ENCODE peak calls at places on chromosomes 12 and 14, in seven cellular contexts. One of them, this sample, is unnamed. For H3K9me3, the result is how much of the 10 kb centered on the place peaks cover.

GRCh38 chr12:127881371-127882140 is 385.4 kb upstream of the TMEM132C start:
- DNase-seq in heart left ventricle: no peak
- DNase-seq in AG04450: no peak
- DNase-seq in lower lobe of right lung: no peak
- DNase-seq in tibial artery: no peak
- DNase-seq in heart right ventricle: no peak
- DNase-seq in naive thymus-derived CD4-positive, alpha-beta T cell: no peak
- DNase-seq in this sample: no peak

GRCh38 chr14:100031506-100032281 is 33.5 kb upstream of the EVL start:
- DNase-seq in heart left ventricle: peak
- DNase-seq in AG04450: peak
- DNase-seq in lower lobe of right lung: no peak
- DNase-seq in tibial artery: peak
- DNase-seq in heart right ventricle: no peak
- DNase-seq in naive thymus-derived CD4-positive, alpha-beta T cell: no peak
- DNase-seq in this sample: no peak

GRCh38 chr12:53221203-53222076 is 10.6 kb downstream of the RARG start:
- DNase-seq in heart left ventricle: peak
- DNase-seq in AG04450: no peak
- DNase-seq in lower lobe of right lung: peak
- DNase-seq in tibial artery: peak
- DNase-seq in heart right ventricle: peak
- DNase-seq in naive thymus-derived CD4-positive, alpha-beta T cell: no peak
- DNase-seq in this sample: peak

GRCh38 chr14:25537846-25538455 is 488.0 kb upstream of the STXBP6 start:
- DNase-seq in heart left ventricle: no peak
- DNase-seq in AG04450: no peak
- DNase-seq in lower lobe of right lung: no peak
- DNase-seq in tibial artery: no peak
- DNase-seq in heart right ventricle: no peak
- DNase-seq in naive thymus-derived CD4-positive, alpha-beta T cell: no peak
- DNase-seq in this sample: peak

GRCh38 chr12:52975820-52976573 is 27.1 kb downstream of the KRT18 start:
- DNase-seq in heart left ventricle: no peak
- DNase-seq in AG04450: no peak
- DNase-seq in lower lobe of right lung: peak
- DNase-seq in tibial artery: no peak
- DNase-seq in heart right ventricle: no peak
- DNase-seq in naive thymus-derived CD4-positive, alpha-beta T cell: no peak
- DNase-seq in this sample: peak

GRCh38 chr12:82174936-82175335 is 183.3 kb downstream of the CCDC59 start:
- DNase-seq in heart left ventricle: no peak
- DNase-seq in AG04450: no peak
- DNase-seq in lower lobe of right lung: no peak
- DNase-seq in tibial artery: no peak
- DNase-seq in heart right ventricle: no peak
- DNase-seq in naive thymus-derived CD4-positive, alpha-beta T cell: no peak
- DNase-seq in this sample: no peak

GRCh38 chr14:99535448-99535847 is 54.2 kb downstream of the CCNK start:
- DNase-seq in heart left ventricle: no peak
- DNase-seq in AG04450: no peak
- DNase-seq in lower lobe of right lung: no peak
- DNase-seq in tibial artery: no peak
- DNase-seq in heart right ventricle: no peak
- DNase-seq in naive thymus-derived CD4-positive, alpha-beta T cell: no peak
- DNase-seq in this sample: no peak

GRCh38 chr12:110826592-110827200 is 20.1 kb upstream of the CCDC63 start:
- DNase-seq in heart left ventricle: peak
- DNase-seq in AG04450: peak
- DNase-seq in lower lobe of right lung: peak
- DNase-seq in tibial artery: peak
- DNase-seq in heart right ventricle: peak
- DNase-seq in naive thymus-derived CD4-positive, alpha-beta T cell: peak
- DNase-seq in this sample: peak

GRCh38 chr14:69972755-69973154 is 93.5 kb downstream of the SMOC1 start:
- DNase-seq in heart left ventricle: no peak
- DNase-seq in AG04450: no peak
- DNase-seq in lower lobe of right lung: no peak
- DNase-seq in tibial artery: no peak
- DNase-seq in heart right ventricle: no peak
- DNase-seq in naive thymus-derived CD4-positive, alpha-beta T cell: no peak
- DNase-seq in this sample: no peak

GRCh38 chr12:72499244-72499643 is 227.1 kb downstream of the TRHDE start:
- DNase-seq in heart left ventricle: no peak
- DNase-seq in AG04450: no peak
- DNase-seq in lower lobe of right lung: no peak
- DNase-seq in tibial artery: no peak
- DNase-seq in heart right ventricle: no peak
- DNase-seq in naive thymus-derived CD4-positive, alpha-beta T cell: no peak
- DNase-seq in this sample: no peak

GRCh38 chr14:81450100-81450531 is 50.0 kb upstream of the STON2 start:
- DNase-seq in heart left ventricle: peak
- DNase-seq in AG04450: no peak
- DNase-seq in lower lobe of right lung: no peak
- DNase-seq in tibial artery: no peak
- DNase-seq in heart right ventricle: peak
- DNase-seq in naive thymus-derived CD4-positive, alpha-beta T cell: no peak
- DNase-seq in this sample: no peak

GRCh38 chr14:54362089-54362504 is 34.7 kb upstream of the CDKN3 start:
- DNase-seq in heart left ventricle: no peak
- DNase-seq in AG04450: no peak
- DNase-seq in lower lobe of right lung: no peak
- DNase-seq in tibial artery: no peak
- DNase-seq in heart right ventricle: no peak
- DNase-seq in naive thymus-derived CD4-positive, alpha-beta T cell: no peak
- DNase-seq in this sample: no peak

GRCh38 chr14:52333823-52334657 is 19.9 kb downstream of the PTGER2 start:
- DNase-seq in heart left ventricle: no peak
- DNase-seq in AG04450: no peak
- DNase-seq in lower lobe of right lung: no peak
- DNase-seq in tibial artery: no peak
- DNase-seq in heart right ventricle: no peak
- DNase-seq in naive thymus-derived CD4-positive, alpha-beta T cell: no peak
- DNase-seq in this sample: no peak

GRCh38 chr14:43169722-43170121 is 1337.4 kb downstream of the FSCB start:
- DNase-seq in heart left ventricle: no peak
- DNase-seq in AG04450: no peak
- DNase-seq in lower lobe of right lung: no peak
- DNase-seq in tibial artery: no peak
- DNase-seq in heart right ventricle: no peak
- DNase-seq in naive thymus-derived CD4-positive, alpha-beta T cell: no peak
- DNase-seq in this sample: no peak

GRCh38 chr14:106642090-106642489 is 1115.7 kb downstream of the TMEM121 start:
- DNase-seq in heart left ventricle: no peak
- DNase-seq in AG04450: no peak
- DNase-seq in lower lobe of right lung: no peak
- DNase-seq in tibial artery: no peak
- DNase-seq in heart right ventricle: no peak
- DNase-seq in naive thymus-derived CD4-positive, alpha-beta T cell: no peak
- DNase-seq in this sample: no peak

GRCh38 chr12:64457036-64457435 is 5.1 kb downstream of the TBK1 start:
- DNase-seq in heart left ventricle: no peak
- DNase-seq in AG04450: no peak
- DNase-seq in lower lobe of right lung: no peak
- DNase-seq in tibial artery: no peak
- DNase-seq in heart right ventricle: no peak
- DNase-seq in naive thymus-derived CD4-positive, alpha-beta T cell: no peak
- DNase-seq in this sample: no peak

GRCh38 chr12:42944516-42944915 is 355.0 kb upstream of the PRICKLE1 start:
- DNase-seq in heart left ventricle: no peak
- DNase-seq in AG04450: no peak
- DNase-seq in lower lobe of right lung: no peak
- DNase-seq in tibial artery: no peak
- DNase-seq in heart right ventricle: no peak
- DNase-seq in naive thymus-derived CD4-positive, alpha-beta T cell: no peak
- DNase-seq in this sample: no peak

GRCh38 chr12:42946776-42947435 is 357.4 kb upstream of the PRICKLE1 start:
- DNase-seq in heart left ventricle: no peak
- DNase-seq in AG04450: no peak
- DNase-seq in lower lobe of right lung: no peak
- DNase-seq in tibial artery: no peak
- DNase-seq in heart right ventricle: no peak
- DNase-seq in naive thymus-derived CD4-positive, alpha-beta T cell: no peak
- DNase-seq in this sample: no peak

DNA sequence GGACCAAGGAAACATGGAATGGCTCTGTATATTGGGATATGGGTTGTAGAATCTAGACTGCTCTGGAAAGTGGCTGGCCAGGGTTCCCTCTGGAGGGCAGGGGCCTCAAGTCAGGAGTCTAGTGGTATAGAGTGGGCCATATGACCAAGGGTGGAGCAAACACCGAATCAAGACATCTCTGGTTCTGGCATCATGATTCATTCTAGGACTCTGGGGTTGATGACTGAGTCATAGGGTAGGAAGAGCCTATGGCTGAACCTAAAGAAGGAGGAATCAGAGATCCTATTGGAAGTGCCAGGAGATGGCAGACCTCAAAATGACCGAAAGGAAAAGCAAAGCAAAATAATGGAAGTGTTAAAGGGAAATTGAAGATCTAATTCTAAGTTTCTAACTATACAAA is 356.4 kb upstream of the PRICKLE1 start:
- DNase-seq in heart left ventricle: no peak
- DNase-seq in AG04450: no peak
- DNase-seq in lower lobe of right lung: no peak
- DNase-seq in tibial artery: no peak
- DNase-seq in heart right ventricle: no peak
- DNase-seq in naive thymus-derived CD4-positive, alpha-beta T cell: no peak
- DNase-seq in this sample: no peak
- H3K9me3 ChIP-seq in heart left ventricle: under half
- H3K9me3 ChIP-seq in AG04450: under half
- H3K9me3 ChIP-seq in lower lobe of right lung: under half
- H3K9me3 ChIP-seq in tibial artery: under half
- H3K9me3 ChIP-seq in heart right ventricle: under half
- H3K9me3 ChIP-seq in naive thymus-derived CD4-positive, alpha-beta T cell: under half
- H3K9me3 ChIP-seq in this sample: under half

DNA sequence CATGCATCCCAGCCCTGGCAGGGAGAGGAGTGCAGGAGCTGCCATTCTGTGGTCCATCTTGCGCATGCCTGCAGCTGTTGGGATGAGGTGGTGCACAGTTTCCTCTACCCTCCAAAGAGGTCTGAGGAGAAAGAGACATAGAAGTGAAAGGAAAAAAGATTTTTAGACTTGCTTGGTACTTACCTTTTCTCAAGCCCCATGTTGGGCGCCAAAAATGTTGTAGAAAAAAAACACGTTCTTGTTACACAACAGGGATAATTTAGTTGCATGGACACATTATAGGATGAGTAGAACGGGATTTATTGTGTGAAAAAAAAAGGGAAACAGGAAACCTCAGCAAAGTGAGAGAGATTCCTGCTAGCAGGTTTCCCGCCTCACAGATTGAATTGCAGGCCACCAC is 244.4 kb upstream of the GARIN2 start:
- DNase-seq in heart left ventricle: no peak
- DNase-seq in AG04450: no peak
- DNase-seq in lower lobe of right lung: no peak
- DNase-seq in tibial artery: no peak
- DNase-seq in heart right ventricle: no peak
- DNase-seq in naive thymus-derived CD4-positive, alpha-beta T cell: peak
- DNase-seq in this sample: peak
- H3K9me3 ChIP-seq in heart left ventricle: under half
- H3K9me3 ChIP-seq in AG04450: under half
- H3K9me3 ChIP-seq in lower lobe of right lung: half or more
- H3K9me3 ChIP-seq in tibial artery: under half
- H3K9me3 ChIP-seq in heart right ventricle: half or more
- H3K9me3 ChIP-seq in naive thymus-derived CD4-positive, alpha-beta T cell: under half
- H3K9me3 ChIP-seq in this sample: under half

GRCh38 chr12:56864318-56864717 is 69.9 kb downstream of the SDR9C7 start:
- DNase-seq in heart left ventricle: no peak
- DNase-seq in AG04450: no peak
- DNase-seq in lower lobe of right lung: no peak
- DNase-seq in tibial artery: no peak
- DNase-seq in heart right ventricle: no peak
- DNase-seq in naive thymus-derived CD4-positive, alpha-beta T cell: no peak
- DNase-seq in this sample: no peak
- H3K9me3 ChIP-seq in heart left ventricle: under half
- H3K9me3 ChIP-seq in AG04450: under half
- H3K9me3 ChIP-seq in lower lobe of right lung: under half
- H3K9me3 ChIP-seq in tibial artery: under half
- H3K9me3 ChIP-seq in heart right ventricle: half or more
- H3K9me3 ChIP-seq in naive thymus-derived CD4-positive, alpha-beta T cell: under half
- H3K9me3 ChIP-seq in this sample: half or more

GRCh38 chr12:115323223-115323905 is 639.4 kb upstream of the TBX3 start:
- DNase-seq in heart left ventricle: no peak
- DNase-seq in AG04450: peak
- DNase-seq in lower lobe of right lung: no peak
- DNase-seq in tibial artery: no peak
- DNase-seq in heart right ventricle: no peak
- DNase-seq in naive thymus-derived CD4-positive, alpha-beta T cell: no peak
- DNase-seq in this sample: no peak
- H3K9me3 ChIP-seq in heart left ventricle: under half
- H3K9me3 ChIP-seq in AG04450: under half
- H3K9me3 ChIP-seq in lower lobe of right lung: under half
- H3K9me3 ChIP-seq in tibial artery: under half
- H3K9me3 ChIP-seq in heart right ventricle: under half
- H3K9me3 ChIP-seq in naive thymus-derived CD4-positive, alpha-beta T cell: under half
- H3K9me3 ChIP-seq in this sample: under half

GRCh38 chr12:24510581-24511125 is 438.2 kb downstream of the BCAT1 start:
- DNase-seq in heart left ventricle: no peak
- DNase-seq in AG04450: no peak
- DNase-seq in lower lobe of right lung: no peak
- DNase-seq in tibial artery: no peak
- DNase-seq in heart right ventricle: no peak
- DNase-seq in naive thymus-derived CD4-positive, alpha-beta T cell: no peak
- DNase-seq in this sample: no peak

GRCh38 chr12:24505366-24506025 is 443.4 kb downstream of the BCAT1 start:
- DNase-seq in heart left ventricle: no peak
- DNase-seq in AG04450: no peak
- DNase-seq in lower lobe of right lung: no peak
- DNase-seq in tibial artery: no peak
- DNase-seq in heart right ventricle: no peak
- DNase-seq in naive thymus-derived CD4-positive, alpha-beta T cell: no peak
- DNase-seq in this sample: no peak

GRCh38 chr12:24507827-24508226 is 441.1 kb downstream of the BCAT1 start:
- DNase-seq in heart left ventricle: no peak
- DNase-seq in AG04450: no peak
- DNase-seq in lower lobe of right lung: no peak
- DNase-seq in tibial artery: no peak
- DNase-seq in heart right ventricle: no peak
- DNase-seq in naive thymus-derived CD4-positive, alpha-beta T cell: no peak
- DNase-seq in this sample: no peak
- H3K9me3 ChIP-seq in heart left ventricle: under half
- H3K9me3 ChIP-seq in AG04450: under half
- H3K9me3 ChIP-seq in lower lobe of right lung: under half
- H3K9me3 ChIP-seq in tibial artery: under half
- H3K9me3 ChIP-seq in heart right ventricle: under half
- H3K9me3 ChIP-seq in naive thymus-derived CD4-positive, alpha-beta T cell: under half
- H3K9me3 ChIP-seq in this sample: under half